ENCODE peak calls at places on chromosomes 6 and 20, in four cellular contexts. M is HepG2, F is HCT116, I is K562. S is an unnamed sample.

GRCh38 chr6:47651505-47651944 is 46.9 kb upstream of the ADGRF4 start:
- DNase-seq in M (no peak), F (no peak), I (no peak), S (no peak)

GRCh38 chr6:137313928-137314855 is 95.0 kb upstream of the IFNGR1 start:
- DNase-seq in M (peak), F (peak), I (peak), S (peak)

GRCh38 chr6:17881085-17881883 is 106.2 kb downstream of the KIF13A start:
- DNase-seq in M (no peak), F (no peak), I (no peak), S (no peak)

GRCh38 chr6:157148391-157149323 is 174.7 kb downstream of the TMEM242 start:
- DNase-seq in M (no peak), F (peak), I (no peak), S (no peak)

GRCh38 chr6:52063584-52064400 is 23.6 kb downstream of the PKHD1 start:
- DNase-seq in M (peak), F (peak), I (peak), S (peak)

GRCh38 chr20:25259788-25260254 is 11.9 kb downstream of the PYGB start:
- DNase-seq in M (no peak), F (no peak), I (no peak), S (no peak)

GRCh38 chr6:28695671-28696537 is 170.2 kb downstream of the GPX5 start:
- DNase-seq in M (no peak), F (no peak), I (no peak), S (no peak)

GRCh38 chr6:150720774-150721233 is 121.1 kb downstream of the PLEKHG1 start:
- DNase-seq in M (no peak), F (peak), I (no peak), S (no peak)

GRCh38 chr6:26439151-26439550 is 1.2 kb upstream of the BTN3A3 start:
- DNase-seq in M (no peak), F (no peak), I (no peak), S (no peak)

GRCh38 chr20:9338101-9338500 is 176.3 kb upstream of the LAMP5 start:
- DNase-seq in M (no peak), F (no peak), I (no peak), S (no peak)

GRCh38 chr20:23691675-23692074 is 2.8 kb upstream of the CST4 start:
- DNase-seq in M (no peak), F (no peak), I (no peak), S (no peak)

GRCh38 chr6:133947302-133947900 is 5.6 kb upstream of the TBPL1 start:
- DNase-seq in M (no peak), F (no peak), I (no peak), S (no peak)

GRCh38 chr6:41784581-41785171 is 2.8 kb upstream of the TOMM6 start:
- DNase-seq in M (no peak), F (no peak), I (peak), S (no peak)

GRCh38 chr6:123830110-123830509 is 26.4 kb downstream of the NKAIN2 start:
- DNase-seq in M (no peak), F (no peak), I (no peak), S (no peak)

GRCh38 chr6:53924821-53925422 is 130.1 kb downstream of the LRRC1 start:
- DNase-seq in M (no peak), F (no peak), I (no peak), S (no peak)

GRCh38 chr6:4813055-4813454 is 36.9 kb downstream of the CDYL start:
- DNase-seq in M (no peak), F (no peak), I (no peak), S (no peak)

GRCh38 chr6:33851959-33852358 is 48.2 kb upstream of the MLN start:
- DNase-seq in M (peak), F (peak), I (peak), S (peak)

GRCh38 chr6:159977242-159978214 is 8.6 kb downstream of the IGF2R start:
- DNase-seq in M (no peak), F (no peak), I (peak), S (no peak)
- TF ChIP-seq FOSL1 in M (no peak), F (no peak), I (no peak), S (no peak)

GRCh38 chr20:17798601-17799000 is 98.8 kb downstream of the BANF2 start:
- DNase-seq in M (no peak), F (no peak), I (no peak), S (no peak)
- TF ChIP-seq FOSL1 in M (no peak), F (no peak), I (no peak), S (no peak)

GRCh38 chr6:131792091-131792496 is 15.7 kb upstream of the ENPP1 start:
- DNase-seq in M (peak), F (no peak), I (no peak), S (no peak)
- TF ChIP-seq FOSL1 in M (no peak), F (no peak), I (no peak), S (no peak)

GRCh38 chr20:63453029-63453523 is 19.4 kb downstream of the KCNQ2 start:
- DNase-seq in M (peak), F (no peak), I (peak), S (no peak)
- TF ChIP-seq FOSL1 in M (no peak), F (no peak), I (no peak), S (no peak)

DNA sequence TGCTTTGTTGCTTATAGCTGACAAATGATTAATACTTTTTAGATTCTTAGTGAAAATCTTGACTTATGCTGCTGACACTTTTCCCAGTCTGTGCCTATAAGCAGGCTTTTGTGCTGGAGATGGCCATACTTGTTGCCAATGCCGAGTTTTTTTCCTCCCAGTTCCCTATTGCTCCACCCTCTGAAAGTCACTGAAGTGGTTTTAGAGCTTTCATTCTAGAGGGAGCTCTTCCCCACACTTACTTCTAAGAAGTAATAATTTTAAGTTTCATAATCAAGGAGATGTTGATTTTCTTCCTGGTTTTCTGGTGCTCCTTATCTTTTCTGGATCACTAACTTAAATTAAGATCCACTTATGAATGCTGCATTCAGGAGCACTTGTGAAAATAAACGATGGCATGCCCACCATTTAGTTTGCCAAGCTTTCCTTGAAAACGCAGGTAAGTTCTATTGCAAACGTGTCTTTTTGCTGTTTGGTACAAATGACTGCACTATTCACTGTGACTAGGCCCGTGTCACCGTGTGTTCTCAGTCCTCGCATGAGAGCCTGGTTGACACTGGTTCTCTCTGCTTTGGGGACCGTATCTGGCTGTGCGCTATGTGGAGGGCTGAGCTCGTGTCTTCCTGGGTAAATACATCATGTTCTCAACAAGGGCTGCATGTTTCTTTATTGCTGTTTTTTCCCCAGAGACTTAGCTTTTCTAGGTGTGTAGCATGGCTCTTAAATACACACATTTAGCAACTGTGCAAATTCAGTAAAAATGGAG is 50.2 kb downstream of the GFRA4 start:
- DNase-seq in M (no peak), F (no peak), I (no peak), S (no peak)
- TF ChIP-seq FOSL1 in M (no peak), F (no peak), I (no peak), S (no peak)

GRCh38 chr6:103872683-103873082 is 987.0 kb downstream of the HACE1 start:
- DNase-seq in M (no peak), F (no peak), I (no peak), S (no peak)
- TF ChIP-seq FOSL1 in M (no peak), F (no peak), I (no peak), S (no peak)

GRCh38 chr6:109295109-109295765 is 87.0 kb downstream of the CD164 start:
- DNase-seq in M (peak), F (no peak), I (peak), S (no peak)
- TF ChIP-seq FOSL1 in M (no peak), F (no peak), I (no peak), S (no peak)